ENCODE peak calls at places on chromosomes 5 and 9, in seven cellular contexts. H is GM23248, Z is PC-9, P is PC-3, S is MM.1S, T is SK-N-SH, N is neural progenitor cell. D is an unnamed sample. For H3F3A and H3K4me1, the result is how much of the 10 kb centered on the place peaks cover.

GRCh38 chr9:69121155-69122085 is 52.7 kb upstream of the TJP2 start:
- DNase-seq in H (peak), Z (no peak), P (peak), S (peak), T (peak), N (peak), D (peak)

GRCh38 chr9:10366171-10366779 is 246.5 kb downstream of the PTPRD start:
- DNase-seq in H (peak), Z (no peak), P (peak), S (peak), T (peak), N (peak), D (peak)

GRCh38 chr5:6572825-6573380 is 59.9 kb downstream of the NSUN2 start:
- DNase-seq in H (no peak), Z (no peak), P (no peak), S (no peak), T (no peak), N (no peak), D (no peak)

GRCh38 chr9:107137495-107138202 is 145.4 kb upstream of the RAD23B start:
- DNase-seq in H (peak), Z (no peak), P (peak), S (no peak), T (peak), N (peak), D (peak)

GRCh38 chr9:132788378-132788777 is 89.7 kb downstream of the AK8 start:
- DNase-seq in H (no peak), Z (no peak), P (no peak), S (no peak), T (no peak), N (no peak), D (no peak)

GRCh38 chr5:181233436-181234115 is 10.1 kb downstream of the RACK1 start:
- DNase-seq in H (no peak), Z (no peak), P (no peak), S (no peak), T (peak), N (no peak), D (no peak)

GRCh38 chr5:131064669-131065371 is 100.2 kb downstream of the HINT1 start:
- DNase-seq in H (no peak), Z (no peak), P (no peak), S (peak), T (no peak), N (no peak), D (no peak)

GRCh38 chr5:86463339-86463738 is 154.4 kb upstream of the COX7C start:
- DNase-seq in H (no peak), Z (no peak), P (peak), S (no peak), T (peak), N (peak), D (peak)

GRCh38 chr9:76761448-76761847 is 2.8 kb upstream of the PCA3 start:
- DNase-seq in H (peak), Z (no peak), P (peak), S (no peak), T (no peak), N (no peak), D (peak)

GRCh38 chr5:179874136-179874535 is 15.5 kb upstream of the MRNIP start:
- DNase-seq in H (no peak), Z (no peak), P (no peak), S (no peak), T (peak), N (no peak), D (no peak)

GRCh38 chr9:120877276-120878034 is 467 bp upstream of the PHF19 start:
- DNase-seq in H (peak), Z (peak), P (peak), S (peak), T (peak), N (peak), D (peak)

GRCh38 chr9:8677725-8678124 is 878.1 kb upstream of the DMAC1 start:
- DNase-seq in H (no peak), Z (no peak), P (no peak), S (no peak), T (no peak), N (peak), D (peak)
- H3K27ac ChIP-seq in H (no peak), Z (no peak), P (no peak), S (no peak), T (no peak), N (no peak), D (no peak)

DNA sequence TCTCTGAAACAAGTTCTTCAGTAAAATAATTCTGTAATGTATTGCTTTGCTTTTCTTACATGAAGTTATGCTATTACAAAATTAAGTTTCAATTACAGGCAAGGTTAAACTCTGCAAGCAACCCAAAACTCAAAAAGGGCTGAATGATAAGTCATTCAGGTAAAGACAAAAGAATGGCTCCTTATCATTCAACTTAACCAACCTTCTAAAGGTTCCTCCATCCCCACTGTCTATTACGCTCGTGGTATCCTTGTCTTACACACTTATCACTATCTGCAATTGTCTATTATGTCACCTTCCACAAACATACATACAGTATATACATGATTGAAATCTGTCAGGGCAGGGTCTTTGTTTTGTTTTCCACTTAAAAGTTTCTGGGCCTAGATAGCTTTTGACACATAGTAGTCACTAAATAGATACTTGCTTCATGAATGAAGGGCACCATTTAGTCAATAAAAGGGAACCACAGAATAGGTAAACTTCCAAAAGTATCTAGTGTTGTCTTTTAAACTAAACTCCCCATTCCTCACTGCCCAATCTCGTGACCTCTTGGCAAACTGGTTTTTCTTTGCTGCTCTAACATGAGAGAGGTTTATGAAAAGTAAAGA is 6.9 kb downstream of the RPL37 start:
- DNase-seq in H (no peak), Z (no peak), P (no peak), S (no peak), T (no peak), N (no peak), D (no peak)
- H3F3A ChIP-seq in H (half or more), Z (half or more), P (under half), S (half or more), T (half or more), N (half or more), D (half or more)

GRCh38 chr9:37201581-37201980 is 81.2 kb downstream of the ZCCHC7 start:
- DNase-seq in H (no peak), Z (no peak), P (no peak), S (no peak), T (no peak), N (peak), D (peak)

GRCh38 chr9:37200572-37201005 is 80.2 kb downstream of the ZCCHC7 start:
- DNase-seq in H (peak), Z (peak), P (peak), S (no peak), T (no peak), N (no peak), D (no peak)

GRCh38 chr9:37197158-37198033 is 77.0 kb downstream of the ZCCHC7 start:
- DNase-seq in H (peak), Z (no peak), P (peak), S (peak), T (peak), N (peak), D (peak)

GRCh38 chr9:37198831-37199230 is 78.5 kb downstream of the ZCCHC7 start:
- DNase-seq in H (no peak), Z (no peak), P (no peak), S (peak), T (no peak), N (no peak), D (no peak)

DNA sequence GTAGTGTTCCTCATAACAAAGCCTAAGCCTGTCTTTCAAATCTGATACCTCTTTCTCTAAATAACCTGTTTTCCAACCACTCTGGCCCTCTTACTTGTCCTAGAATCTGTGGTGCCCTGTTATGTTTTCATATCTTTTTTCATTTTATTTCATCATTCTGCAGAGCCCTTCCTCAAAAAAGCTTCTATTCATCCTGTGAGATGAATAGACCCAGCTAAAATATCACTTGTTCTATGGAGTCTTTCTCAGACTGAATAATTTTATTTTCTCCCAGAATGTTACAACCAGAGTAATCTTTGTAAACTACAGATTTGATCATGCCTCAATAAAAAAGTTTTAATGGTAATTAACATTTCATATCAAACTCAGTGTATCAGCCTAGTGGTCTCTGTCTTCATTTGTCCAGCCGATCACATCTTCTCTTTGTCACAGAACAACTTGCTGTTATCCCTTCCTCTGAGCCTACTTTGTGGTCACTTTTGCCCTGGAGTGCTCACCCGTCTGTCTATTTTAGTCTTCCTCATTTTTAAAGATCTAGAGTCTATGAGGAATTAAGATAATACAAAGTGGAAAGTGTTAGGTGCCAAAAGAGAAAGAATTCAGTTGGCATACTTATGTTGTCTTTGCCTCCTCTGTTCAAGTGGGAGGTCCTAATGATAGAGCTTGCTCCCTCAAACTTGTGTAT is 77.8 kb downstream of the ZCCHC7 start:
- DNase-seq in H (no peak), Z (no peak), P (no peak), S (no peak), T (no peak), N (no peak), D (no peak)
- H3K4me1 ChIP-seq in H (under half), Z (under half), P (under half), S (under half), T (under half), N (half or more), D (half or more)

GRCh38 chr5:107486489-107486888 is 184.2 kb downstream of the EFNA5 start:
- DNase-seq in H (peak), Z (peak), P (peak), S (no peak), T (no peak), N (no peak), D (no peak)

GRCh38 chr5:107483625-107484024 is 187.1 kb downstream of the EFNA5 start:
- DNase-seq in H (no peak), Z (no peak), P (no peak), S (no peak), T (no peak), N (no peak), D (no peak)

GRCh38 chr5:107484261-107484660 is 186.5 kb downstream of the EFNA5 start:
- DNase-seq in H (peak), Z (no peak), P (no peak), S (no peak), T (no peak), N (no peak), D (no peak)

GRCh38 chr5:107485184-107485583 is 185.6 kb downstream of the EFNA5 start:
- DNase-seq in H (no peak), Z (no peak), P (no peak), S (no peak), T (no peak), N (no peak), D (no peak)

DNA sequence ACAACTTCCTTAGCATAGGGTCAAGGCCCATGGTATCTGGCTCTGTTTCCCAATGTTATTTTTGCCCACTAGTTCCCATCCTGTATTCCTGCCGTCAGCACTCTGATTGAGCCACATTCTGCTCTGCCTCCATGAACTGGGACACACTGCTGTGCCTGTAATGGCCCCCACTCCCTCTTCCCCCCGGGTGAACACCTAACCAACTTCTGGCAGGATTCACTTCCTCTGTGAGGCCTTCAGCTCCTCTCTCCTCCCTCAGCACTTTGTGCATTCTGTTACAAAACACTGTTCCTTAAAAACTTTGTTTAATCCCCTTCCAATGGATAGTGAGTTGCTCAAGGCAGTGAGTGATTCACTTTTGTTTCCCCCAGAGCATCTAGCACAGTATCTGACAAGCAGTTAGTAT is 183.7 kb downstream of the EFNA5 start:
- DNase-seq in H (peak), Z (no peak), P (no peak), S (no peak), T (no peak), N (no peak), D (no peak)
- H3K27ac ChIP-seq in H (no peak), Z (peak), P (peak), S (no peak), T (no peak), N (peak), D (no peak)

DNA sequence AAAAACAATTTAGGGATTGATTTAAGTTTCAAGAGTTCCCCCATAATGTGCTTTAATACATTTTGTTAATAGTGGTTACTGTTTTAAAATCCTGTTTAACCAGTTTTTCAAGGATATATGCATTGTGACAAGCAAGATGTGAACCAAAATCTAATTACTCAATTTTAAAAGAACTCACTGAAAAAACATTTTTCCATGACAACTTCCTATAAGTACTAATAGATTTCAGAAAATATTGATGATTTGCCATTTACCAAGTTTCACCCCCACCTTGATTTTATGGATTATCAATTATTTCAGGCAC is 4.9 kb upstream of the DNAJC21 start:
- DNase-seq in H (no peak), Z (peak), P (peak), S (no peak), T (no peak), N (no peak), D (no peak)
- H3F3A ChIP-seq in H (half or more), Z (half or more), P (under half), S (half or more), T (half or more), N (half or more), D (under half)

DNA sequence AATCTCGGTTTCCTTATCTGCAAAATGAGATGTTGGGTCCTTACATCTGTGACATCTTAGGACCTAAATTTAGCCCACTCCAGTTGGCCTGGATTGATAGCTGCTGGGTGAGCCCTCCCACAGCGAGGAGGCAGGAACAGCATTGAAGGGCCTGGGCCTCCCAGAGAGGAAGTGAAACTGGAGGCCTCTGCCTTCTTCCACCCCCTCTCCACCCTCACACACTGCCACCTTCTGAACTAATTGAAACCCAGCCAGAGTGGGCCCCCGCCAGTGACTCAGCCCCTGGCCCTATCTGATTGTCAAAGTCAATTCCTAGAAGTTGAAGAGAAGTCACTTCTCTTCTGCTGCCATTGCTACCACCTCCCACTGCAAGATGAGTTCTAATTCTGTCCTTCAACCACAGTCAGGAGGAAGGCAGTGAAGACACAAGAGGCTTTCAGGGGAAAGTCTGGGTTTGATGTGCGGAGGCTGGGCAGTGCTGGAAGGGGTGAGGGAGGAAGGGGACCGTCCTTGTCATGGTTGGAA is 55.2 kb upstream of the NEK6 start:
- DNase-seq in H (no peak), Z (no peak), P (no peak), S (peak), T (no peak), N (no peak), D (no peak)
- H3K4me1 ChIP-seq in H (under half), Z (under half), P (under half), S (under half), T (under half), N (under half), D (under half)

DNA sequence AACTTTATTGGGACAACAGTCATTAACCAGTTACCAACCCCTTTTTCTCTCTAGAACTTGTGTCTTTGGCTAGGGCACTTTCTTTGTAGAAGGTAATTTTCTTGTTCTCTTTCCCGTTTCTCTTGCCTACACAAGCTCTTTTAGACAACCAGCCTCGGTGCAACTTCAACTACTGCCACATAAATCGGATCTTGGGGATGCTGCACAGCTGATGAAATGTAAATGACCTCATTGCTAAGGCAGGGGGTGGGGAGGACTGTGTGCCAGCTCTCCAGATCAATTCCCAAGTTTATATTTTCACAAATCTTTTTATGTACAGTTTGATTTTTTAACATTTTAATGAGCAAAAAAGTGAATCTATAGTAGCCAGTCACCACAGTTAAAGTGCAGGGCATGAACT is 157.6 kb downstream of the DENND1A start:
- DNase-seq in H (peak), Z (no peak), P (no peak), S (no peak), T (no peak), N (no peak), D (no peak)
- H3K27ac ChIP-seq in H (no peak), Z (no peak), P (no peak), S (no peak), T (no peak), N (no peak), D (no peak)

DNA sequence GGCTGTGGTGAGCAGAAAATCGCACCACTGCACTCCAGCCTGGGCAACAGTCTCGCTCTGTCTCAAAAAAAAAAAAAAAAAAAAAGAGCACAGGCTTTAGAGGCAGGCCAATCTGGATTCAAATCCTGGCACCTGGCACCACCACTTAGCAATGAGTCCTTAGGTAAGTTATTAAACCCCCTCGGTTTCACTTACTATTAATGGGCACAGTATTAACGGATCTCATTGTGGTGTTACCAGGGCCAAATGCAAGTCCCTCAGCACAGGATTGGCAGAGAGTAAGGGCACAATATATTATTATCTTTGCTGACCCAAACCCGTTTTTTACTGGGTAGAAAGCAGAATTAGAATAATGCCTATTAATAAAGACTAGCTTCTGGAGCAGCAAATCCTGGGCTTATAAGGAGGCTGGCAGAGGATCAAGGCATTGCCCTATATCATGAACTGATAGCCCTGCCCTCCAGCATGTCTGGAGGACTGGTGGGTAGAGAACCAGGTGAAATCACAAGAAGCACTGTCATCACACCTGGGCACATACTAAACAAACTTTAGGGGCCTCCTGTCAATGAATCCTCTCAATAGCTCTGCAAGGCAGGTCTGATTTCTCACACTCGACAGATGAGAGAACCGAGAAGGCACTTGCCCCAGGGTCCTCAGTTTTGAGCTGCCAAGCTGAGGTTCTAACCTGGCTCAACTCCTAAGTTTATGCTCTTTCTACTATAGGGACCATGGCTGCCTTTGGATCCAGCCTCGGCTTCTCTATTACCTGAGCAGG is 17.7 kb downstream of the PCDHGC5 start:
- DNase-seq in H (no peak), Z (no peak), P (no peak), S (peak), T (no peak), N (no peak), D (no peak)
- H3F3A ChIP-seq in H (under half), Z (under half), P (under half), S (under half), T (under half), N (under half), D (under half)

DNA sequence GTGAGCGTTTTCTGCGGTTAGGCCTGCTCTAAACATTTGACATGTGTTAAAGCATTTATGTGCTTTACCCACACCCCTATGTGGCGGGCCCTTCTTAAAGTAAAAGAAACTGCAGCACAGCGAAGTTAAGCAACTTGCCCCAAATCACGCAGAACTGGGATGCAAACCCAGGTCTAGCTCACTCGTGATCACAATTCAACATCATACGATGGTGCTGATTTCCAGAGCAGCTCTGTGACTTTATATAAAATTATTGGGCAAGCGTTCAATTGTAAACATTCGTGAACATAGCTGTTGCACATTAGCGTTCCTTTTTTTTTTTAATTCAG is 718 bp downstream of the RFESD start:
- DNase-seq in H (no peak), Z (no peak), P (no peak), S (no peak), T (no peak), N (no peak), D (no peak)
- H3K4me1 ChIP-seq in H (under half), Z (under half), P (under half), S (under half), T (under half), N (under half), D (under half)

D was measured in GM23338.